ENCODE peak calls at places on chromosome 20, in four cellular contexts. E, C, U and P are unnamed samples.

GRCh38 chr20:3557237-3557636 is 86.4 kb downstream of the ATRN start:
- DNase-seq in E (no peak), C (no peak), U (no peak), P (no peak)

GRCh38 chr20:32674362-32674789 is 635 bp upstream of the C20orf203 start:
- DNase-seq in E (peak), C (peak), U (peak), P (peak)

GRCh38 chr20:61761453-61762207 is 304.1 kb downstream of the TAF4 start:
- DNase-seq in E (no peak), C (no peak), U (no peak), P (no peak)

GRCh38 chr20:32823737-32824588 is 4.2 kb downstream of the MAPRE1 start:
- DNase-seq in E (no peak), C (no peak), U (no peak), P (no peak)

GRCh38 chr20:44646641-44647274 is 4.7 kb downstream of the ADA start:
- DNase-seq in E (no peak), C (no peak), U (no peak), P (no peak)

GRCh38 chr20:25584905-25585704 is at the start of gene NINL:
- DNase-seq in E (peak), C (no peak), U (peak), P (no peak)

GRCh38 chr20:46520540-46520939 is 7.2 kb upstream of the ZNF334 start:
- DNase-seq in E (no peak), C (no peak), U (no peak), P (no peak)

GRCh38 chr20:63903796-63904570 is 9.1 kb downstream of the DNAJC5 start:
- DNase-seq in E (no peak), C (no peak), U (no peak), P (no peak)

GRCh38 chr20:33192912-33193501 is 24.1 kb upstream of the BPIFA3 start:
- DNase-seq in E (no peak), C (no peak), U (no peak), P (no peak)

GRCh38 chr20:9963029-9963428 is 71.8 kb upstream of the ANKEF1 start:
- DNase-seq in E (no peak), C (no peak), U (no peak), P (no peak)

GRCh38 chr20:45100563-45101245 is at the start of gene KCNS1:
- DNase-seq in E (peak), C (no peak), U (no peak), P (no peak)

GRCh38 chr20:51082988-51083387 is 60.1 kb upstream of the KCNG1 start:
- DNase-seq in E (no peak), C (no peak), U (no peak), P (no peak)

GRCh38 chr20:19251506-19251905 is 39.1 kb downstream of the SLC24A3 start:
- DNase-seq in E (no peak), C (no peak), U (no peak), P (no peak)

GRCh38 chr20:45993197-45993951 is 15.3 kb upstream of the MMP9 start:
- DNase-seq in E (no peak), C (no peak), U (no peak), P (no peak)

GRCh38 chr20:57702091-57702490 is 7.7 kb downstream of the PMEPA1 start:
- DNase-seq in E (no peak), C (no peak), U (no peak), P (no peak)

GRCh38 chr20:8642247-8642646 is 426.6 kb upstream of the PLCB4 start:
- DNase-seq in E (no peak), C (no peak), U (no peak), P (no peak)

GRCh38 chr20:58597021-58597940 is 53.8 kb upstream of the STX16 start:
- DNase-seq in E (peak), C (no peak), U (no peak), P (no peak)

GRCh38 chr20:50312682-50313187 is 122.1 kb downstream of the CEBPB start:
- DNase-seq in E (no peak), C (no peak), U (no peak), P (no peak)

GRCh38 chr20:49668181-49668877 is 45.3 kb downstream of the B4GALT5 start:
- DNase-seq in E (peak), C (peak), U (peak), P (peak)

GRCh38 chr20:17490501-17490900 is 40.7 kb downstream of the BFSP1 start:
- DNase-seq in E (no peak), C (no peak), U (no peak), P (no peak)

GRCh38 chr20:36861875-36862801 is 13.8 kb upstream of the TLDC2 start:
- DNase-seq in E (peak), C (no peak), U (no peak), P (no peak)

GRCh38 chr20:33410081-33410742 is 8.9 kb upstream of the CDK5RAP1 start:
- DNase-seq in E (no peak), C (no peak), U (no peak), P (no peak)

GRCh38 chr20:52087471-52087870 is 104.1 kb downstream of the ZFP64 start:
- DNase-seq in E (no peak), C (no peak), U (no peak), P (no peak)

GRCh38 chr20:63252157-63252780 is 2.0 kb downstream of the NKAIN4 start:
- DNase-seq in E (no peak), C (no peak), U (no peak), P (no peak)

GRCh38 chr20:4601630-4602296 is 119.9 kb upstream of the PRND start:
- DNase-seq in E (no peak), C (no peak), U (no peak), P (no peak)